ENCODE peak calls at places on chromosomes 12 and 14, in seven cellular contexts. R is natural killer cell; F is lower lobe of right lung; O is lung; X is upper lobe of right lung; N is activated T-helper 17 cell treated with anti-CD3 and anti-CD28 coated beads, Interleukin-2, amount 50 U/mL, for 72 hours; P is body of pancreas. M is an unnamed sample.

GRCh38 chr14:102408729-102409128 is 46.0 kb downstream of the TECPR2 start:
- ATAC-seq in R (no peak), F (no peak), O (no peak), X (no peak), N (no peak), P (no peak), M (no peak)

GRCh38 chr12:71004578-71004977 is 84.0 kb upstream of the PTPRR start:
- ATAC-seq in R (no peak), F (no peak), O (no peak), X (no peak), N (no peak), P (no peak), M (no peak)

GRCh38 chr12:123242083-123242904 is 9.1 kb downstream of the MTRFR start:
- ATAC-seq in R (no peak), F (peak), O (no peak), X (no peak), N (no peak), P (no peak), M (no peak)

GRCh38 chr12:116478243-116478773 is 80.9 kb upstream of the MAP1LC3B2 start:
- ATAC-seq in R (no peak), F (no peak), O (no peak), X (no peak), N (no peak), P (no peak), M (no peak)

GRCh38 chr12:68245071-68246021 is 8.1 kb downstream of the IL22 start:
- ATAC-seq in R (no peak), F (no peak), O (no peak), X (no peak), N (no peak), P (no peak), M (no peak)

GRCh38 chr12:76183459-76184186 is 99.1 kb upstream of the NAP1L1 start:
- ATAC-seq in R (no peak), F (peak), O (peak), X (peak), N (peak), P (no peak), M (peak)

GRCh38 chr14:23025181-23025788 is 9.4 kb downstream of the PSMB5 start:
- ATAC-seq in R (no peak), F (no peak), O (no peak), X (no peak), N (peak), P (no peak), M (no peak)

GRCh38 chr12:53974084-53975018 is at the start of gene HOTAIR:
- ATAC-seq in R (peak), F (no peak), O (no peak), X (peak), N (no peak), P (peak), M (peak)

GRCh38 chr12:66409195-66409871 is 107.0 kb downstream of the HELB start:
- ATAC-seq in R (peak), F (peak), O (no peak), X (peak), N (no peak), P (peak), M (peak)

GRCh38 chr12:58803893-58804292 is 116.4 kb downstream of the LRIG3 start:
- ATAC-seq in R (no peak), F (no peak), O (peak), X (no peak), N (no peak), P (peak), M (peak)

GRCh38 chr12:39574785-39575497 is 44.7 kb downstream of the ABCD2 start:
- ATAC-seq in R (no peak), F (no peak), O (no peak), X (no peak), N (no peak), P (no peak), M (no peak)

GRCh38 chr12:106594447-106594846 is 11.6 kb downstream of the RFX4 start:
- ATAC-seq in R (no peak), F (no peak), O (no peak), X (no peak), N (no peak), P (no peak), M (no peak)

M was measured in esophagus mucosa.